ENCODE peak calls at places on chromosomes 11 and 22, in seven cellular contexts. H is neural progenitor cell, R is uterus, U is SJCRH30, Y is hepatocyte, X is NB4, Q is ovary. B is an unnamed sample.
A peak's percentile ranks its signal among the peaks of the same experiment; 100 is the strongest.

GRCh38 chr22:50084570-50084969 is 656 bp downstream of the MLC1 start:
- DNase-seq in R (no peak), Q (no peak), X (peak; percentile 64), U (no peak), H (no peak), Y (no peak), B (no peak)

GRCh38 chr11:72221386-72221785 is 3.2 kb upstream of the INPPL1 start:
- DNase-seq in H (no peak), Q (no peak), Y (no peak), U (no peak), X (peak; percentile 75), R (no peak), B (no peak)

GRCh38 chr11:106399075-106399500 is 321.6 kb downstream of the AASDHPPT start:
- DNase-seq in H (peak; percentile 42), Q (peak; percentile 54), U (peak; percentile 2), R (peak; percentile 71), X (no peak), Y (peak; percentile 74), B (no peak)

GRCh38 chr11:76203131-76203925 is 3.0 kb downstream of the WNT11 start:
- DNase-seq in Q (no peak), U (no peak), X (no peak), R (no peak), Y (no peak), H (no peak), B (no peak)

GRCh38 chr11:502288-503178 is 4.5 kb downstream of the RNH1 start:
- DNase-seq in U (no peak), H (no peak), Q (peak; percentile 54), Y (no peak), X (no peak), R (peak; percentile 22), B (no peak)

GRCh38 chr11:4025248-4025956 is 69.2 kb upstream of the RRM1 start:
- DNase-seq in X (no peak), Q (no peak), R (peak; percentile 34), Y (no peak), U (no peak), H (no peak), B (no peak)

GRCh38 chr11:118343981-118344521 is at the start of gene CD3G:
- DNase-seq in Q (no peak), H (no peak), R (no peak), X (no peak), Y (no peak), U (no peak), B (peak; percentile 91)

GRCh38 chr11:75499423-75500305 is 26.1 kb downstream of the GDPD5 start:
- DNase-seq in H (no peak), Y (no peak), R (peak; percentile 88), X (no peak), U (no peak), Q (peak; percentile 58), B (no peak)

GRCh38 chr22:40258463-40259046 is 80.8 kb downstream of the TNRC6B start:
- DNase-seq in Q (no peak), H (no peak), Y (peak; percentile 37), U (no peak), R (no peak), X (no peak), B (no peak)

GRCh38 chr11:43558056-43558455 is 122.5 kb upstream of the HSD17B12 start:
- DNase-seq in R (no peak), X (no peak), Y (no peak), U (no peak), H (peak; percentile 57), Q (no peak), B (no peak)

GRCh38 chr22:49657275-49657973 is 170.2 kb downstream of the BRD1 start:
- DNase-seq in Q (no peak), H (no peak), Y (no peak), R (peak; percentile 79), X (peak; percentile 30), U (no peak), B (peak; percentile 62)

GRCh38 chr22:27128461-27129080 is 471.2 kb downstream of the MIAT start:
- DNase-seq in H (no peak), Y (no peak), X (no peak), Q (no peak), U (no peak), R (no peak), B (no peak)

GRCh38 chr22:27130949-27131745 is 473.8 kb downstream of the MIAT start:
- DNase-seq in U (no peak), Q (no peak), Y (no peak), X (no peak), H (no peak), R (no peak), B (no peak)

GRCh38 chr22:27125539-27125938 is 468.2 kb downstream of the MIAT start:
- DNase-seq in H (no peak), U (no peak), X (no peak), R (no peak), Y (no peak), Q (no peak), B (no peak)

GRCh38 chr22:27132400-27132799 is 475.0 kb downstream of the MIAT start:
- DNase-seq in R (no peak), Y (no peak), H (no peak), X (no peak), U (no peak), Q (no peak), B (no peak)

DNA sequence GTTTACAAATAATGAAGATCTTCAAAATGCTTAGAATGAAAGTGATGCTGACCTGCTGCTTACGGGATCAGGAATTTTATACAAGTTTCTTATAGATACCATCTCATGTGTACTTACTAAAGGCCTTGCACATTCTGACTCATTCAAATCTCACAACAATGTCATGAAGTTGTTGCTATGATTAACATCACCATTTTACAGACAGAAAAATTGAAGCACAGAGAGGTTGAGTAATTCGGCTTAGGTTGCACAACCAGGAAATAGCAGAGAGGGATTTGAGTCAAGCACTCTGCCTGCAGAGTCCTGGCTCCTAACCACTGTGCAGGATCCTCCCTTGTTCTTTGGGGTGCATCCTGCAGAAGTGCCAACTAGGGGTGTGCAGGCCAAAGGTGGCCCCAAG is 471.9 kb downstream of the MIAT start:
- DNase-seq in Q (no peak), X (peak; percentile 64), U (no peak), R (no peak), Y (no peak), H (no peak), B (no peak)
- H3K4me3 ChIP-seq in Q (no peak overlapping the region), X (no peak overlapping the region), U (no peak overlapping the region), R (no peak overlapping the region), Y (no peak overlapping the region), H (no peak overlapping the region), B (no peak overlapping the region)

GRCh38 chr22:35846804-35847203 is 129.1 kb downstream of the APOL5 start:
- DNase-seq in U (no peak), R (no peak), H (no peak), Y (no peak), X (no peak), Q (no peak), B (no peak)
- H3K4me3 ChIP-seq in U (no peak overlapping the region), R (no peak overlapping the region), H (no peak overlapping the region), Y (no peak overlapping the region), X (no peak overlapping the region), Q (no peak overlapping the region), B (no peak overlapping the region)

GRCh38 chr11:8081591-8082021 is 595 bp downstream of the TUB start:
- DNase-seq in Y (peak; percentile 19), X (no peak), Q (peak; percentile 66), H (peak; percentile 37), R (no peak), U (no peak), B (no peak)
- H3K4me3 ChIP-seq in Y (peak overlapping the region; percentile 42), X (no peak overlapping the region), Q (peak overlapping the region; percentile 57), H (peak overlapping the region; percentile 66), R (peak overlapping the region; percentile 49), U (peak overlapping the region; percentile 62), B (peak overlapping the region; percentile 56)

DNA sequence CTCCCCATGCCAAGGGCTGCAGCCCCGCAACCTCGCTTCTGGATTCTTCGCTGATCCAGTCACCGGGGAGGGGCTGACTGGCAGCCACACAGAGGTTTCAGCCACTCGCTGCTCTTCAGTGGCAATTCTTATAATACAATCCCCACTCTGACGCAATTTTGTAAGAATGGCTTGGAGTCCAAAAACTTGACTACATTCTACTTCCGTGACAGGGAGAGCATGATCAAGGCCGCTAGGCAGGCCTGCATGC is 14.9 kb downstream of the PPM1F start:
- DNase-seq in Y (no peak), R (no peak), X (no peak), H (no peak), Q (no peak), U (no peak), B (no peak)
- H3K4me3 ChIP-seq in Y (no peak overlapping the region), R (peak overlapping the region; percentile 63), X (no peak overlapping the region), H (peak overlapping the region; percentile 80), Q (peak overlapping the region; percentile 79), U (no peak overlapping the region), B (no peak overlapping the region)

DNA sequence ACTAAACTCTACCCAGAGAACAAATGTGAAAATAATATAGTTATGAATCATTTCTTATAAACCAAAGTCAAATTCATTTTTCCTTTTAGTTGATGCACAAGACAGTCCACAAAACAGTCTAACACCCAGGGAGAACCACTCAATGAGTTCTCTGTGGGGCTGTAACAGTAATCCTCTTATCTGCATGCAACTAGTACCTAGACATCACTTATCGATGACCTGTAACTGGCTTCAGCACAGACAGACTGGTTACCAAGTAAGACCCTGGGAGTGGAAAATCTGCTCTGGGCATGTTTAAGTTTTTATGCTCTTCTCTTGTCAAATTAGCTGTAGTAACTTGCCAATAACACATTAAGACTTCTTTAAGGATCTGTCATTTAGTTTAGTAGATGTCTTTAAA is 46.6 kb downstream of the PITPNB start:
- DNase-seq in U (no peak), X (no peak), Q (no peak), Y (no peak), H (no peak), R (no peak), B (no peak)
- H3K4me3 ChIP-seq in U (no peak overlapping the region), X (no peak overlapping the region), Q (no peak overlapping the region), Y (no peak overlapping the region), H (no peak overlapping the region), R (no peak overlapping the region), B (no peak overlapping the region)

B was measured in Jurkat, Clone E6-1.